ENCODE peak calls at places on chromosomes 13 and 19, in ten cellular contexts. M, Z, Y, R, P, V, F, Q, N and H are unnamed samples.

GRCh38 chr19:2164020-2164988 is 571 bp downstream of the DOT1L start:
- DNase-seq in M (peak), Z (no peak), Y (no peak), R (no peak), P (no peak), V (peak), F (peak), Q (no peak), N (no peak), H (no peak)

GRCh38 chr19:29539668-29540067 is 13.9 kb downstream of the VSTM2B start:
- DNase-seq in M (no peak), Z (no peak), Y (no peak), R (no peak), P (no peak), V (peak), F (no peak), Q (no peak), N (no peak), H (no peak)

GRCh38 chr13:54004026-54004699 is 975.5 kb downstream of the OLFM4 start:
- DNase-seq in M (no peak), Z (no peak), Y (no peak), R (no peak), P (no peak), V (no peak), F (no peak), Q (no peak), N (no peak), H (no peak)

GRCh38 chr19:51688665-51689571 is 4.2 kb upstream of the SPACA6 start:
- DNase-seq in M (peak), Z (peak), Y (peak), R (peak), P (peak), V (peak), F (peak), Q (peak), N (peak), H (peak)

GRCh38 chr19:4430760-4431159 is 26.8 kb downstream of the UBXN6 start:
- DNase-seq in M (no peak), Z (no peak), Y (no peak), R (no peak), P (no peak), V (no peak), F (no peak), Q (no peak), N (no peak), H (no peak)

GRCh38 chr13:69155136-69155535 is 952.5 kb upstream of the ATXN8OS start:
- DNase-seq in M (no peak), Z (no peak), Y (no peak), R (no peak), P (no peak), V (no peak), F (no peak), Q (no peak), N (no peak), H (no peak)

GRCh38 chr19:36577271-36577996 is 4.3 kb upstream of the ZNF529 start:
- DNase-seq in M (no peak), Z (no peak), Y (no peak), R (no peak), P (no peak), V (no peak), F (no peak), Q (no peak), N (no peak), H (no peak)

GRCh38 chr13:20772401-20773131 is 1.2 kb downstream of the EEF1AKMT1 start:
- DNase-seq in M (no peak), Z (no peak), Y (peak), R (no peak), P (no peak), V (no peak), F (no peak), Q (no peak), N (no peak), H (no peak)

GRCh38 chr19:40632311-40633036 is 31.3 kb downstream of the LTBP4 start:
- DNase-seq in M (no peak), Z (no peak), Y (no peak), R (no peak), P (no peak), V (no peak), F (no peak), Q (no peak), N (no peak), H (no peak)

GRCh38 chr13:29520671-29521070 is 74.8 kb downstream of the SLC7A1 start:
- DNase-seq in M (no peak), Z (no peak), Y (peak), R (no peak), P (no peak), V (no peak), F (no peak), Q (no peak), N (no peak), H (no peak)

GRCh38 chr13:42832341-42833153 is 51.2 kb downstream of the FAM216B start:
- DNase-seq in M (no peak), Z (no peak), Y (peak), R (no peak), P (no peak), V (no peak), F (no peak), Q (no peak), N (no peak), H (no peak)

GRCh38 chr13:32857077-32857476 is 159.1 kb upstream of the KL start:
- DNase-seq in M (no peak), Z (no peak), Y (no peak), R (no peak), P (no peak), V (no peak), F (no peak), Q (no peak), N (no peak), H (no peak)

GRCh38 chr19:31574251-31574973 is 225.2 kb upstream of the TSHZ3 start:
- DNase-seq in M (no peak), Z (peak), Y (no peak), R (no peak), P (no peak), V (peak), F (no peak), Q (no peak), N (no peak), H (peak)

GRCh38 chr19:15863272-15863671 is 34.6 kb downstream of the CYP4F2 start:
- DNase-seq in M (no peak), Z (no peak), Y (no peak), R (no peak), P (no peak), V (no peak), F (peak), Q (no peak), N (no peak), H (no peak)

GRCh38 chr19:49809155-49809986 is 3.7 kb downstream of the FUZ start:
- DNase-seq in M (peak), Z (peak), Y (no peak), R (peak), P (peak), V (peak), F (no peak), Q (peak), N (no peak), H (peak)

GRCh38 chr19:42420055-42420544 is 7.1 kb downstream of the LIPE start:
- DNase-seq in M (no peak), Z (no peak), Y (no peak), R (no peak), P (no peak), V (no peak), F (peak), Q (no peak), N (no peak), H (no peak)
- TF ChIP-seq CTCF in M (peak), Z (peak), Y (peak), R (peak), P (peak), V (no peak), F (peak), Q (peak), N (peak), H (no peak)

GRCh38 chr19:54156953-54157352 is 2.6 kb downstream of the LENG1 start:
- DNase-seq in M (no peak), Z (no peak), Y (no peak), R (no peak), P (no peak), V (no peak), F (no peak), Q (no peak), N (no peak), H (no peak)

GRCh38 chr19:54158812-54159351 is 639 bp downstream of the LENG1 start:
- DNase-seq in M (no peak), Z (no peak), Y (no peak), R (no peak), P (no peak), V (no peak), F (no peak), Q (no peak), N (no peak), H (no peak)

GRCh38 chr19:54160182-54160811 is 776 bp upstream of the LENG1 start:
- DNase-seq in M (no peak), Z (no peak), Y (no peak), R (no peak), P (no peak), V (no peak), F (no peak), Q (no peak), N (no peak), H (no peak)

GRCh38 chr19:54160948-54161347 is 1.4 kb upstream of the LENG1 start:
- DNase-seq in M (no peak), Z (no peak), Y (no peak), R (no peak), P (no peak), V (no peak), F (no peak), Q (no peak), N (no peak), H (no peak)

DNA sequence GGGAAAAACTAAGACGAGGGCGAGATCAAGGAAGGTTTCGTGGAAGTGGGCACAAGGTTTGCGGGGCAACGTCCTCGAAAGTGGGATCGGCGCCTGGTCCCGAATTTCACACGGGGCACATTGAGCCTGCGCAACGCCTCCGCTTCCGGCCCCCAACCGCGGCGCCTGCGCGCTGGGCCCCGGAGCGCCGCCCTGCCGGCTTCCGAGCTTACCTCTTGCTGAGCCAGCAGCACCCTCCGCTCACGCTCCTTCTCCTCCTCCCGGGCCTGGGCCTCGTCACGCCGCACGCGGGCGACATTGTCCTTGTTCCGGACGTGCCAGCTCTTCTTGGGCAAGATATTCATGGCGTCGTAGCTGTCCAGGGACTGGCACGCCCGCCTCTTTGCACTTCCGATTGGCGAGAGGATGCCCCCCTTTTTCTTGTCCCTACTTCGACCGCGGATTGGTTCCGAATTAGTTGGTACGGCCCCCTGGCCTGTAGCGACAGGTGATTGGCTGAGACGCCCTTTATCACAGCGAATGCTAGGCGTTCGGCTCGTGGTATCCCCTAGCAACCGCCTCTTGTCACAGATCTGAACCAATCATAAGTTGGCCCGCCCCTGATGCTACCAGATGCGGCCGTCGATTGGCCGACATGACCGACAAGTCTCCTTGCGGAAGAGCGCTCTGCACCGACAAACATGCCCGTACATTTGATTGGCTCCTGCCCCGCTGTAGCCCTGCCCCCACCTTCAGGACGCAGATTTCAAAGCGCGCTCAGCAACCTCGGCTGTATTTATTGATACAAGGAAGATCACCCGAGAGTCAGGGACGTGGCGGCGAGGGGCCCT is at the start of gene LENG1:
- DNase-seq in M (peak), Z (peak), Y (peak), R (peak), P (peak), V (peak), F (peak), Q (peak), N (peak), H (peak)
- TF ChIP-seq CTCF in M (peak), Z (peak), Y (peak), R (peak), P (peak), V (no peak), F (peak), Q (peak), N (peak), H (no peak)

GRCh38 chr19:10568826-10569651 is at the start of gene CDKN2D:
- DNase-seq in M (peak), Z (peak), Y (peak), R (peak), P (peak), V (peak), F (peak), Q (peak), N (peak), H (peak)
- TF ChIP-seq CTCF in M (peak), Z (peak), Y (peak), R (peak), P (peak), V (no peak), F (no peak), Q (peak), N (peak), H (peak)

GRCh38 chr13:50909605-50910482 is at the start of gene RNASEH2B:
- DNase-seq in M (peak), Z (peak), Y (no peak), R (peak), P (peak), V (peak), F (peak), Q (peak), N (peak), H (peak)
- TF ChIP-seq CTCF in M (peak), Z (peak), Y (no peak), R (peak), P (no peak), V (no peak), F (no peak), Q (peak), N (no peak), H (no peak)

DNA sequence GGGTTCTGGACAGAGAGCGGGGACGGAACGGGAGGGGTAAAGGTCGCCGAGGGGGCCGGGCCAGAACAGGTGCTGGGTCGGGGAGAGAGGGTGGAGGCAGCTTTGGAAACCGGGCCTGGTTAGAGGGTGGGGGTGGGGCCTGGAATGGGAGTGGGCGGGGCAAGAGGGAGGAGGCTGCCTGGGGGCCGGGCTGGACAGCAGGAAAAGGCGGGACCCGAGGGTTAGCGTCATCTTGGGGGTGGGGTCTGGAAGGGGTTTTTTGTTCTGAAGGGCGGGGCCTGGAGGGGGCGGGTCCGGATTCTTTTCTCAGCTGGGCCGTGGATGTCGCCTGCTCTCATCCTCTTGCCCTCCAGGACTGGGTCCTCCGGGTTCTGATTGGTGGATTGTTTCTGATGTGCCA is 4.3 kb upstream of the ZNF813 start:
- DNase-seq in M (no peak), Z (no peak), Y (no peak), R (peak), P (peak), V (no peak), F (no peak), Q (no peak), N (no peak), H (no peak)
- TF ChIP-seq CTCF in M (no peak), Z (no peak), Y (no peak), R (no peak), P (no peak), V (no peak), F (no peak), Q (no peak), N (no peak), H (no peak)

GRCh38 chr13:110376120-110376519 is 69.0 kb downstream of the COL4A2 start:
- DNase-seq in M (no peak), Z (no peak), Y (no peak), R (no peak), P (no peak), V (no peak), F (no peak), Q (no peak), N (no peak), H (no peak)
- TF ChIP-seq CTCF in M (no peak), Z (no peak), Y (no peak), R (no peak), P (no peak), V (no peak), F (no peak), Q (no peak), N (no peak), H (no peak)

GRCh38 chr19:54096642-54097106 is 3.9 kb downstream of the OSCAR start:
- DNase-seq in M (no peak), Z (no peak), Y (peak), R (no peak), P (no peak), V (no peak), F (peak), Q (no peak), N (no peak), H (no peak)
- TF ChIP-seq CTCF in M (no peak), Z (no peak), Y (peak), R (no peak), P (no peak), V (no peak), F (no peak), Q (no peak), N (no peak), H (no peak)